ENCODE peak calls at places on chromosomes 2 and 18, in six cellular contexts. C, U, W, I, D and X are unnamed samples.

GRCh38 chr2:233828546-233829192 is 25.7 kb downstream of the HJURP start:
- DNase-seq in C (no peak), U (no peak), W (no peak), I (no peak), D (no peak), X (no peak)

GRCh38 chr2:171159326-171160118 is 1.2 kb downstream of the TLK1 start:
- DNase-seq in C (peak; percentile 49), U (peak; percentile 83), W (peak; percentile 60), I (peak; percentile 74), D (peak; percentile 53), X (no peak)

GRCh38 chr2:221999702-222000101 is 299.1 kb downstream of the PAX3 start:
- DNase-seq in C (no peak), U (peak; percentile 93), W (peak; percentile 10), I (no peak), D (no peak), X (peak; percentile 67)

GRCh38 chr18:8771930-8772329 is 66.6 kb downstream of the MTCL1 start:
- DNase-seq in C (peak; percentile 36), U (peak; percentile 17), W (peak; percentile 37), I (peak; percentile 33), D (no peak), X (no peak)

GRCh38 chr18:14969507-14969906 is 221.5 kb downstream of the ANKRD30B start:
- DNase-seq in C (no peak), U (no peak), W (no peak), I (no peak), D (no peak), X (no peak)

GRCh38 chr2:218006741-218007140 is 3.9 kb upstream of the TNS1 start:
- DNase-seq in C (no peak), U (peak; percentile 66), W (peak; percentile 30), I (no peak), D (no peak), X (no peak)

GRCh38 chr18:26097563-26097962 is 7.2 kb upstream of the SS18 start:
- DNase-seq in C (no peak), U (no peak), W (no peak), I (no peak), D (no peak), X (no peak)

GRCh38 chr2:101496279-101496678 is 21.4 kb upstream of the RFX8 start:
- DNase-seq in C (no peak), U (no peak), W (no peak), I (no peak), D (no peak), X (no peak)

GRCh38 chr2:146388757-146389156 is 1456.1 kb upstream of the ACVR2A start:
- DNase-seq in C (no peak), U (peak; percentile 50), W (no peak), I (peak; percentile 33), D (no peak), X (no peak)

GRCh38 chr2:101736233-101736632 is 38.7 kb downstream of the MAP4K4 start:
- DNase-seq in C (no peak), U (no peak), W (no peak), I (no peak), D (no peak), X (no peak)

GRCh38 chr2:96315400-96316071 is 9.6 kb upstream of the ITPRIPL1 start:
- DNase-seq in C (peak; percentile 16), U (no peak), W (no peak), I (peak; percentile 65), D (peak; percentile 46), X (no peak)

GRCh38 chr2:179850188-179850587 is 11.2 kb downstream of the ZNF385B start:
- DNase-seq in C (no peak), U (peak; percentile 34), W (no peak), I (no peak), D (no peak), X (peak; percentile 28)

DNA sequence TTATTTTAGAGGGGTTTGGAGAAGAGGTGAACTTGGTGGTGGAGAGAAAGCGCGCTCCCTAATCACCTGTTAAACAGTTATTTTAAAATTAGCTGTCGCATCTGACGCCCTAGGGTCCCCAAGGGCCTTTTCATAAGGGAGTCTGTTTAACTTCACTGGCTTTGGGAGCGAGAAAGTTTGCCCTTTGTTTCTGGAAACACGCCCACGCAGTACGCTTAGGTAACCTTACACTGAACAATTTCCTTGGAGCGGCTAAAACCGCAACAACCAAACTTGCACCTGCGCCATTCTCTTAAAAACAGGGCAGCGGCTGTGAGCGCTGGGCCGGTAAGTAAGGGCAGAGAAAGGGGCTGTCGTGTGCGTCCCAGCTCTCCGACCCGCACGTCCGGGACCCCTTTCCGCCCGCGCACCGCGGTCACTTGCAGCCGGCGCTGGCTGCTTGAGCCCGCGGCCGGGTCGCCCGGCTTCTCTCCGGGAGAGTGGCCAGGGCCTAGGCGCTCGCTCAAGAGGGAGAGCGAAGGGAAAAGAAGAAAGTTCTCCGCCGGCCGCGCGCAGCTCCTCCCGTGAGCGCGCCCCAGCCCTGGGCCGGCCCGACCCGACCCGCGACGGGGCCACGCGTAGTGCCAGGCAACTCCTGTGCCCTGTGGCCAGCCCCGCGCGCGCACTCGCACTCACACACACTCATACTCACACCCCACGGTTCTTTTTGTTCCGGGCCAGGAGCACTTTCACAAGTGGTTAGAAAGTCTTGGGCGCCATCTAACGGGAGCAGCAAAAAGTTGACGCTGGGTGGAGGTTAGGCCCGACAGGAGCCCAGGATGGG is 19.2 kb downstream of the POU3F3 start:
- DNase-seq in C (peak; percentile 70), U (peak; percentile 58), W (peak; percentile 67), I (peak; percentile 84), D (no peak), X (no peak)
- TF ChIP-seq CTCF in C (peak; percentile 29), U (peak; percentile 44), W (peak; percentile 33), I (peak; percentile 79), D (no peak), X (peak; percentile 75)

DNA sequence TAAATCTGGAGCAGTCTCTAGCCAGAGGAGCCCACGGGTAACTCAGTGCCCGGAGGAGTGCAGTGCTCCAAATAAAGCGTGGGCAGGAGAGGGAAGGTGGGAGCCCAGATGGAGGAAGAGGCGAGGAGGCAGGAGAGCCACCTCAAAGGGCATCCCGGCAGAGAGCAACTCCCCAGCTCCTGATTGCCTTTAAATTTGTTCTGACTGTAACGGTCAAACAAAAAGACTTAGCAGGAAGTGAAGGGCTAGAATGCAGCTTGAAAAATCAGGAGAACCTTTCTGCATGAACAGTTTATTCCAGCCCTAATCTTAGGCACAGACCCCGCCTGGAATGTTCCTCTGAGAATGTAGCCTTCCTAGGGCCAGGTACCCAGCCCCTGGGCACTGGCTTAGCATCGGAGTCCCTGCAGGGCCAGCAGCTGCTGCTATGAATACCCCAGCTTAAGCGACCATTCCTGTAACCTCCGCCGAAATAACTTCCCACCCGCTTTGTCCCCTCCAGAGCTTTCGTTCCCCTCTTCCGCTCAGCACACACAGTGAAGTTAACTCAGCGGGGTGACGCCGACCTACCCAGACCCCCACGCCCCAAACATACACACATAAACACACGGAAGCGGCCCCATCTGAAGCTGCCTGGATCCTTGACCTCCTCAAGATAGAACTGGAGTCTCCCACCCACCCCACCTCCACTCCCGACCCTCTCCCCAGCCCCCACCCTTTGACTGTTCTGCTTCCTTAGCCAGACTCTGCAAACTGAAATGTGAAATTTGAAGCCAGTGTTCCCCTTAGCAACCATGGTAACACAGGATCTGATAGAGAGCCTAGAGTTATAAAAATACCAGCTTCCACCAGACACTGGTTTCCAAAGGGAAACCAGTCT is 123.2 kb downstream of the SMAD7 start:
- DNase-seq in C (no peak), U (peak; percentile 72), W (no peak), I (peak; percentile 63), D (peak; percentile 4), X (no peak)
- H3K4me3 ChIP-seq in C (no peak overlapping the region), U (no peak overlapping the region), W (no peak overlapping the region), I (no peak overlapping the region), D (no peak overlapping the region), X (no peak overlapping the region)

GRCh38 chr2:36473230-36473629 is 117.7 kb downstream of the CRIM1 start:
- DNase-seq in C (no peak), U (peak; percentile 58), W (no peak), I (no peak), D (no peak), X (no peak)
- H3K36me3 ChIP-seq in C (no peaks in the 10 kb centered on the region), U (peaks cover 13% of the 10 kb centered on the region), W (peaks cover 3% of the 10 kb centered on the region), I (peaks cover 30% of the 10 kb centered on the region), D (no peaks in the 10 kb centered on the region), X (peaks cover 8% of the 10 kb centered on the region)

GRCh38 chr2:71788601-71789240 is 335.4 kb downstream of the DYSF start:
- DNase-seq in C (no peak), U (no peak), W (no peak), I (no peak), D (no peak), X (no peak)

GRCh38 chr2:71791051-71791450 is 337.7 kb downstream of the DYSF start:
- DNase-seq in C (no peak), U (no peak), W (no peak), I (no peak), D (no peak), X (no peak)

GRCh38 chr2:71788186-71788525 is 334.8 kb downstream of the DYSF start:
- DNase-seq in C (no peak), U (no peak), W (no peak), I (no peak), D (no peak), X (no peak)

GRCh38 chr2:71790261-71791038 is 337.1 kb downstream of the DYSF start:
- DNase-seq in C (no peak), U (no peak), W (no peak), I (no peak), D (no peak), X (no peak)

GRCh38 chr2:71789556-71790219 is 336.3 kb downstream of the DYSF start:
- DNase-seq in C (no peak), U (no peak), W (no peak), I (peak; percentile 31), D (no peak), X (no peak)
- TF ChIP-seq CTCF in C (no peak), U (peak; percentile 3), W (no peak), I (peak; percentile 41), D (no peak), X (no peak)

DNA sequence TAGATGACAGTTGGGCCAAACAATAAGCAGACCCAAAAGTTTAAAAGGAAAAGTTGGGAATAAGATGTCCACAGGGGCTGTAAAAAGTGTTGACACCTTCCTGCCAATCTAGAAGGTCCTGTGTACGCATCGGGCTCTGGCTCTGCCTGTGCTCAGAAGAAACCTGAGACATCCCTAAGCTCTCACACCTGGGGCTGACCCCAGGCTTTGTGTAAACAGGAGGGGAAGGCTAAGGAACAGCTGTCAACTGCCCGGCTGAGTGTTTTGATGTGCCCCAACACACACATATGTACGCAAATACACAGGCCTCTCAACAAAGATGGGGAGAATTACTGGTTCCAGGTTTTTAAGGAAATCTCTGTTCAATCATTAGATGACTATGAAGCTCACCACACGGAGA is 59.5 kb downstream of the TMEM131 start:
- DNase-seq in C (peak; percentile 35), U (no peak), W (peak; percentile 34), I (no peak), D (no peak), X (no peak)
- H3K4me3 ChIP-seq in C (no peak overlapping the region), U (peak overlapping the region; percentile 9), W (no peak overlapping the region), I (no peak overlapping the region), D (no peak overlapping the region), X (no peak overlapping the region)